ENCODE peak calls at places on chromosomes 13 and 19, in six cellular contexts. G, F, V, X, U and N are unnamed samples.

GRCh38 chr19:4539697-4540581 is at the start of gene LRG1:
- DNase-seq in G (no peak), F (peak; percentile 30), V (no peak), X (no peak), U (no peak), N (no peak)

GRCh38 chr13:51534075-51534817 is 50.0 kb upstream of the WDFY2 start:
- DNase-seq in G (no peak), F (no peak), V (peak; percentile 43), X (no peak), U (no peak), N (peak; percentile 35)

GRCh38 chr13:91348906-91349435 is 1.5 kb downstream of the MIR17HG start:
- DNase-seq in G (peak; percentile 77), F (peak; percentile 43), V (peak; percentile 89), X (peak; percentile 89), U (peak; percentile 95), N (peak; percentile 83)

GRCh38 chr13:21971662-21972635 is 301.1 kb downstream of the FGF9 start:
- DNase-seq in G (no peak), F (no peak), V (peak; percentile 65), X (peak; percentile 61), U (no peak), N (no peak)

GRCh38 chr13:42720858-42721219 is 60.5 kb upstream of the FAM216B start:
- DNase-seq in G (no peak), F (no peak), V (no peak), X (no peak), U (no peak), N (no peak)

GRCh38 chr19:47696635-47697034 is 16.6 kb upstream of the EHD2 start:
- DNase-seq in G (no peak), F (no peak), V (no peak), X (no peak), U (no peak), N (no peak)

GRCh38 chr13:49996166-49996915 is 501 bp upstream of the TRIM13 start:
- DNase-seq in G (peak; percentile 93), F (peak; percentile 39), V (peak; percentile 98), X (peak; percentile 94), U (peak; percentile 98), N (peak; percentile 87)

GRCh38 chr13:84641491-84641890 is 759.2 kb upstream of the SLITRK1 start:
- DNase-seq in G (peak; percentile 86), F (no peak), V (peak; percentile 56), X (no peak), U (no peak), N (peak; percentile 32)

GRCh38 chr13:91767681-91768080 is 369.3 kb downstream of the GPC5 start:
- DNase-seq in G (no peak), F (no peak), V (no peak), X (peak; percentile 43), U (no peak), N (no peak)

GRCh38 chr19:58471736-58472135 is 4.4 kb upstream of the ZNF446 start:
- DNase-seq in G (no peak), F (no peak), V (no peak), X (no peak), U (no peak), N (no peak)

GRCh38 chr19:1833540-1833939 is 14.7 kb downstream of the REXO1 start:
- DNase-seq in G (no peak), F (no peak), V (no peak), X (no peak), U (no peak), N (no peak)

GRCh38 chr13:48675247-48675646 is 21.5 kb downstream of the CYSLTR2 start:
- DNase-seq in G (no peak), F (no peak), V (no peak), X (no peak), U (no peak), N (no peak)

GRCh38 chr13:67474114-67474513 is 244.0 kb upstream of the PCDH9 start:
- DNase-seq in G (no peak), F (no peak), V (no peak), X (no peak), U (no peak), N (no peak)

GRCh38 chr19:58439576-58440554 is at the start of gene ZNF132:
- DNase-seq in G (peak; percentile 100), F (peak; percentile 98), V (peak; percentile 100), X (peak; percentile 99), U (peak; percentile 85), N (peak; percentile 98)

GRCh38 chr19:30227071-30227621 is 145.0 kb upstream of the ZNF536 start:
- DNase-seq in G (no peak), F (no peak), V (no peak), X (no peak), U (peak; percentile 67), N (no peak)

GRCh38 chr13:100620792-100621191 is 32.2 kb upstream of the GGACT start:
- DNase-seq in G (no peak), F (no peak), V (no peak), X (no peak), U (no peak), N (no peak)

GRCh38 chr13:61654501-61654900 is 238.9 kb upstream of the PCDH20 start:
- DNase-seq in G (no peak), F (no peak), V (no peak), X (no peak), U (no peak), N (no peak)

GRCh38 chr13:23963184-23963931 is 66.1 kb upstream of the C1QTNF9B start:
- DNase-seq in G (no peak), F (no peak), V (no peak), X (no peak), U (no peak), N (no peak)

GRCh38 chr19:54462713-54463530 is 656 bp downstream of the LENG9 start:
- DNase-seq in G (peak; percentile 61), F (no peak), V (peak; percentile 85), X (peak; percentile 74), U (peak; percentile 81), N (peak; percentile 64)

GRCh38 chr13:92513672-92514071 is 712.9 kb upstream of the GPC6 start:
- DNase-seq in G (peak; percentile 29), F (no peak), V (no peak), X (no peak), U (no peak), N (no peak)

GRCh38 chr19:43362179-43362578 is 8.7 kb downstream of the CD177 start:
- DNase-seq in G (peak; percentile 61), F (no peak), V (peak; percentile 40), X (no peak), U (no peak), N (no peak)

GRCh38 chr13:22009500-22009899 is 338.6 kb downstream of the FGF9 start:
- DNase-seq in G (no peak), F (no peak), V (no peak), X (no peak), U (no peak), N (no peak)

GRCh38 chr13:95360464-95361097 is 59.3 kb upstream of the ABCC4 start:
- DNase-seq in G (peak; percentile 29), F (no peak), V (peak; percentile 7), X (peak; percentile 51), U (no peak), N (no peak)

GRCh38 chr13:91017031-91017668 is 330.3 kb upstream of the MIR17HG start:
- DNase-seq in G (peak; percentile 27), F (peak; percentile 9), V (peak; percentile 52), X (peak; percentile 61), U (peak; percentile 66), N (peak; percentile 42)

GRCh38 chr13:108897955-108898354 is 268.5 kb downstream of the MYO16 start:
- DNase-seq in G (no peak), F (no peak), V (peak; percentile 9), X (no peak), U (no peak), N (no peak)

GRCh38 chr13:33388254-33388998 is 102.9 kb upstream of the STARD13 start:
- DNase-seq in G (no peak), F (no peak), V (peak; percentile 15), X (no peak), U (no peak), N (peak; percentile 59)

GRCh38 chr19:45763691-45764294 is 5.3 kb downstream of the SIX5 start:
- DNase-seq in G (no peak), F (no peak), V (no peak), X (no peak), U (no peak), N (no peak)

GRCh38 chr19:5627395-5627904 is 4.6 kb downstream of the SAFB start:
- DNase-seq in G (peak; percentile 45), F (peak; percentile 48), V (peak; percentile 68), X (peak; percentile 47), U (peak; percentile 19), N (no peak)

GRCh38 chr19:45218426-45218825 is 26.8 kb downstream of the EXOC3L2 start:
- DNase-seq in G (no peak), F (no peak), V (no peak), X (no peak), U (no peak), N (no peak)

DNA sequence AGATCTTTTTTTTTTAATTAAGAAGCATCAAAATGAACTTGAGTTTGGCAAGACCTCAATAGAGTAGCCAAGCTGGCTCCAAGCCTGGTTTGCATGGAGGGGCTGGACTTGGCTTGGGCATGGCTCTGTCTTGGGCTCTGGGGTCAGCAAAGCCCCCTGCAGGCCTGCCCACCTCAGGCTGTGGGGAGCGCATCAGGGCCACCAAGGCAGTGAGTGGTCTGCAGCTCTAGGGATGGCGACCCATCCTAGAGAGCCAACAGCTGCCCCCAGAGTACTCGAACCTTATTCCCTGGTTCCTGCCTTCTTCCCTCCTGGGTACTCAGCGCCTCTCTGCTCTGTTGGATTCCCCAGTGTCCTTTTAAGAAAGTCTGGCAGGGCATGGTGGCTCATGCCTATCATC is 5.4 kb upstream of the CHST8 start:
- DNase-seq in G (no peak), F (no peak), V (no peak), X (no peak), U (no peak), N (no peak)
- H3K9me3 ChIP-seq in G (no peaks in the 10 kb centered on the region), F (no peaks in the 10 kb centered on the region), V (no peaks in the 10 kb centered on the region), X (no peaks in the 10 kb centered on the region), U (no peaks in the 10 kb centered on the region), N (no peaks in the 10 kb centered on the region)

DNA sequence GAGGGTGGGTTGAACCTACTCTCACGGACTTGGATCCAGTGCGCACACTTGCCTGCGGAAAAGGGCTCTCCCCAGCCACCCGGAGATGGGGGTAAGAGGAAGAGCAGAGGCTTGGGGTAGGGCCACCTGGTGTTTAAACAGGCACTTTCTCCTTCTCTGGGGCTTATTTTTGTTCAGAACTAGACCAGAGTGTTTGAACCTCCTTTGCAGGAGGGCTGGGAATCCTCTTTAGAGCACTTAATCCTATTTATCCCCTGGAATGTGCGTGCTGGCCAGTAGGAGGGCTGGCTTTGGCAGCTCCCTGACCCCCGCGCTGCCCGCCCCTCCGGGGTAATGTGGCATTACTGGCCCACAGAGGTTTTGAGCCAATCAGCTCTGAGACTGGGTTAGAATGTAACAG is 2.0 kb downstream of the RGS9BP start:
- DNase-seq in G (no peak), F (no peak), V (no peak), X (peak; percentile 23), U (peak; percentile 96), N (no peak)
- H2AFZ ChIP-seq in G (no peak overlapping the region), F (no peak overlapping the region), V (no peak overlapping the region), X (no peak overlapping the region), U (no peak overlapping the region), N (no peak overlapping the region)

GRCh38 chr13:113443991-113444390 is 9.3 kb downstream of the ADPRHL1 start:
- DNase-seq in G (no peak), F (no peak), V (no peak), X (no peak), U (no peak), N (no peak)
- H3K4me2 ChIP-seq in G (no peak overlapping the region), F (no peak overlapping the region), V (no peak overlapping the region), X (no peak overlapping the region), U (no peak overlapping the region), N (no peak overlapping the region)

GRCh38 chr19:31408460-31409124 is 59.4 kb upstream of the TSHZ3 start:
- DNase-seq in G (peak; percentile 93), F (no peak), V (peak; percentile 90), X (peak; percentile 96), U (no peak), N (peak; percentile 89)
- H3K9me3 ChIP-seq in G (no peaks in the 10 kb centered on the region), F (no peaks in the 10 kb centered on the region), V (no peaks in the 10 kb centered on the region), X (no peaks in the 10 kb centered on the region), U (no peaks in the 10 kb centered on the region), N (no peaks in the 10 kb centered on the region)

GRCh38 chr13:40391788-40392187 is 274.7 kb downstream of the FOXO1 start:
- DNase-seq in G (no peak), F (no peak), V (no peak), X (no peak), U (no peak), N (no peak)
- H2AFZ ChIP-seq in G (no peak overlapping the region), F (no peak overlapping the region), V (no peak overlapping the region), X (no peak overlapping the region), U (peak overlapping the region; percentile 53), N (no peak overlapping the region)